ENCODE peak calls at places on chromosomes 2 and 18, in ten cellular contexts. M, Y, Z, O, P, R, C, D, B and H are unnamed samples.
A peak's percentile ranks its signal among the peaks of the same experiment; 100 is the strongest.

GRCh38 chr2:37809525-37809924 is 115.6 kb upstream of the RMDN2 start:
- DNase-seq in M (peak; percentile 36), Y (peak; percentile 65), Z (peak; percentile 32), O (peak; percentile 77), P (peak; percentile 31), R (peak; percentile 34), C (no peak), D (peak; percentile 12), B (peak; percentile 44), H (no peak)

GRCh38 chr18:41146301-41146700 is 808.7 kb upstream of the PIK3C3 start:
- DNase-seq in M (no peak), Y (no peak), Z (no peak), O (peak; percentile 11), P (no peak), R (no peak), C (no peak), D (no peak), B (no peak), H (no peak)

GRCh38 chr2:70936979-70937811 is 1.5 kb downstream of the ATP6V1B1 start:
- DNase-seq in M (no peak), Y (no peak), Z (no peak), O (no peak), P (no peak), R (no peak), C (peak; percentile 43), D (no peak), B (no peak), H (no peak)

GRCh38 chr2:180130403-180130802 is 123.3 kb upstream of the CWC22 start:
- DNase-seq in M (no peak), Y (peak; percentile 65), Z (no peak), O (no peak), P (no peak), R (no peak), C (no peak), D (no peak), B (no peak), H (no peak)

GRCh38 chr18:33761363-33761762 is 183.3 kb downstream of the ASXL3 start:
- DNase-seq in M (peak; percentile 43), Y (peak; percentile 28), Z (peak; percentile 15), O (peak; percentile 26), P (no peak), R (peak; percentile 40), C (no peak), D (no peak), B (no peak), H (no peak)

GRCh38 chr2:51324028-51324427 is 292.1 kb upstream of the NRXN1 start:
- DNase-seq in M (no peak), Y (no peak), Z (no peak), O (no peak), P (no peak), R (no peak), C (no peak), D (no peak), B (no peak), H (no peak)

GRCh38 chr2:47904903-47905453 is 1.3 kb downstream of the FBXO11 start:
- DNase-seq in M (peak; percentile 46), Y (no peak), Z (peak; percentile 46), O (peak; percentile 45), P (peak; percentile 42), R (peak; percentile 26), C (peak; percentile 59), D (no peak), B (peak; percentile 37), H (no peak)

GRCh38 chr18:21774722-21775121 is 34.1 kb downstream of the MIB1 start:
- DNase-seq in M (no peak), Y (no peak), Z (no peak), O (no peak), P (no peak), R (no peak), C (no peak), D (no peak), B (no peak), H (no peak)

GRCh38 chr2:43114210-43114609 is 112.2 kb downstream of the ZFP36L2 start:
- DNase-seq in M (no peak), Y (peak; percentile 35), Z (no peak), O (peak; percentile 96), P (no peak), R (no peak), C (no peak), D (no peak), B (no peak), H (peak; percentile 11)

GRCh38 chr2:190575263-190575662 is 40.7 kb upstream of the NEMP2 start:
- DNase-seq in M (no peak), Y (no peak), Z (no peak), O (no peak), P (no peak), R (no peak), C (no peak), D (no peak), B (no peak), H (no peak)

GRCh38 chr2:64548795-64549194 is 24.7 kb downstream of the AFTPH start:
- DNase-seq in M (no peak), Y (no peak), Z (no peak), O (peak; percentile 7), P (no peak), R (no peak), C (no peak), D (no peak), B (no peak), H (no peak)

GRCh38 chr2:8821276-8822217 is 15.9 kb downstream of the KIDINS220 start:
- DNase-seq in M (peak; percentile 40), Y (peak; percentile 56), Z (peak; percentile 57), O (no peak), P (peak; percentile 75), R (no peak), C (no peak), D (no peak), B (peak; percentile 77), H (peak; percentile 65)

GRCh38 chr18:57910817-57911216 is 107.7 kb upstream of the ATP8B1 start:
- DNase-seq in M (no peak), Y (no peak), Z (no peak), O (no peak), P (no peak), R (no peak), C (peak; percentile 89), D (no peak), B (no peak), H (no peak)

DNA sequence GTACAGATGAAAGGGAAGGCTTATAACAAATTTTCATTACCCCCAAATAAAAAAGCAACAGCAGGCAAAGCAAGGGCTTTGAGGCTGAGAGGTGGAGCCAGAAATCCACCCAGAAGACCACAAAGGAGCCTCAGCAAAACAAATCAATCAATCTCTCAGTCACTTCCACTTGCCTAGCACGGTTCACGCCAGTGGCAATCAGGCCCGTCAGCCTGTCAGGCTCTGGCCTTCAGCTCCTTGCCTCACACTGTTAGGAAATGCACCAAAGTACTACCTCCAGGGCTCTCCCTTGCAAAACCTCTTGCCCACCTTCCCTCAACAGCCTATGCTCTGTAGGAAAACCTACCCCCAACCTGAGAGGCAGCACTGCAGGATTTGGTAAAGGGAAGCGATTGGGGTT is 253.4 kb upstream of the ZNF521 start:
- DNase-seq in M (no peak), Y (no peak), Z (no peak), O (no peak), P (no peak), R (no peak), C (no peak), D (no peak), B (no peak), H (no peak)
- H3K36me3 ChIP-seq in M (no peaks in the 10 kb centered on the region), Y (no peaks in the 10 kb centered on the region), Z (no peaks in the 10 kb centered on the region), O (no peaks in the 10 kb centered on the region), P (no peaks in the 10 kb centered on the region), R (no peaks in the 10 kb centered on the region), C (no peaks in the 10 kb centered on the region), D (no peaks in the 10 kb centered on the region), B (no peaks in the 10 kb centered on the region), H (no peaks in the 10 kb centered on the region)

GRCh38 chr2:200993097-200993496 is 29.6 kb upstream of the ORC2 start:
- DNase-seq in M (no peak), Y (peak; percentile 34), Z (no peak), O (no peak), P (no peak), R (no peak), C (no peak), D (no peak), B (no peak), H (no peak)

GRCh38 chr2:200985806-200986205 is 22.3 kb upstream of the ORC2 start:
- DNase-seq in M (no peak), Y (peak; percentile 84), Z (no peak), O (no peak), P (no peak), R (no peak), C (no peak), D (no peak), B (no peak), H (no peak)

DNA sequence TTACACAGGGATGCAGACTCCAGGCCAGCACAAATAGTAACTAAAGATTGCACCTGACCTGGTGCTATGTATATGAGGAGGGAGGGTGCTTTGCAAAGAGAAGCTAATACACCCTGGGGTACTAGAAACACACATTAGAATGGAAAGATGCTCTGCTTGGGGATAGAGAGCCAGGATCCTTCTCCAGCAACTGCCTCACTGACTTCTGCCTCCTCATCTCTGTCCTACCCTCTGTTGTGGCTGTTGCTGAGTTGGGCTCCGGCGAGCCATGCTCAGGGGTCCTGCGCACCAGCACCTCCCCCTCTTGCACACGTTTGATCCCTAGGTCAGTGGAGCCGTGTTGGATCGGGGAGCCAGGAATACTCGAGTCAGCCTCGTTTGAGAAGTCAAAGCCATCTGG is 23.7 kb upstream of the ORC2 start:
- DNase-seq in M (no peak), Y (no peak), Z (no peak), O (no peak), P (no peak), R (no peak), C (no peak), D (no peak), B (no peak), H (no peak)
- TF ChIP-seq POLR2A in M (no peak), Y (no peak), Z (no peak), O (no peak), P (no peak), R (no peak), C (no peak), D (no peak), B (no peak), H (no peak)

DNA sequence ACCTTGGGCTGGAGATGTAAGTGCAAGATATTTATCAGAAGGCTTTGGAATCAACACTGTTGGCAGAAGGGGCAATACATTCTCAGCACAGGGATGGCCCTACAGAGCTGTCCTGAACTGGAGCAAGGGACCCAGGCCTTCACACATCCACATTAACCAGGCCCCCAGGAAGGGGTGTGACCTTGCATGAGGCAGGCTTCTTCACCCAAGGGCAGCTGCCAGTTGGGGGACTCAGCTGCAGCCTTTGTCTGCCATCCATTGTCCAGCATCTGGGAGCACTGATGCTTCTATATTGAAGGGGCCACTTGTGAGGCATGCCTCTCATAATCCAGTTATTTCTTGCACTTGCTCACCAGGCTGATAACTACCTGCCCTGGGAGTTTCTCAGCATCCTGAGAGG is 38.3 kb downstream of the EDAR start:
- DNase-seq in M (no peak), Y (no peak), Z (no peak), O (no peak), P (no peak), R (no peak), C (no peak), D (no peak), B (no peak), H (peak; percentile 22)
- H3K36me3 ChIP-seq in M (no peaks in the 10 kb centered on the region), Y (no peaks in the 10 kb centered on the region), Z (no peaks in the 10 kb centered on the region), O (no peaks in the 10 kb centered on the region), P (no peaks in the 10 kb centered on the region), R (no peaks in the 10 kb centered on the region), C (no peaks in the 10 kb centered on the region), D (no peaks in the 10 kb centered on the region), B (no peaks in the 10 kb centered on the region), H (no peaks in the 10 kb centered on the region)

GRCh38 chr2:15663802-15664201 is 72.1 kb downstream of the DDX1 start:
- DNase-seq in M (no peak), Y (no peak), Z (no peak), O (no peak), P (no peak), R (no peak), C (no peak), D (no peak), B (no peak), H (no peak)
- TF ChIP-seq POLR2A in M (no peak), Y (no peak), Z (no peak), O (no peak), P (no peak), R (no peak), C (no peak), D (no peak), B (no peak), H (no peak)